ENCODE peak calls at places on chromosomes 1 and 21, in ten cellular contexts. Z is endothelial cell; X is fibroblast of lung; Q is PC-9; I is CD4-positive, alpha-beta T cell; B is stomach; M is heart left ventricle; S is suprapubic skin; E is HL-60; F is astrocyte of the spinal cord. K is an unnamed sample.

GRCh38 chr1:218336353-218336752 is 8.8 kb upstream of the TGFB2 start:
- DNase-seq in Q (no peak), F (peak), E (no peak), X (peak), Z (no peak), I (no peak), B (no peak), S (no peak), M (no peak), K (no peak)

GRCh38 chr1:31702836-31703404 is 897 bp downstream of the COL16A1 start:
- DNase-seq in I (no peak), F (no peak), E (no peak), M (no peak), S (no peak), Q (no peak), B (no peak), X (peak), Z (no peak), K (no peak)

GRCh38 chr1:75136921-75137641 is 2.9 kb downstream of the LHX8 start:
- DNase-seq in Q (no peak), B (no peak), E (no peak), I (no peak), Z (no peak), F (no peak), M (no peak), X (peak), S (no peak), K (no peak)

GRCh38 chr1:179082308-179083030 is 599 bp downstream of the TOR3A start:
- DNase-seq in E (no peak), F (peak), M (no peak), Q (peak), B (peak), S (no peak), Z (peak), X (no peak), I (peak), K (peak)

GRCh38 chr1:160050619-160051018 is 18.8 kb upstream of the PIGM start:
- DNase-seq in F (no peak), X (no peak), B (no peak), E (no peak), M (no peak), Q (no peak), I (no peak), S (no peak), Z (no peak), K (no peak)

GRCh38 chr1:179877586-179878265 is at the start of gene TOR1AIP2:
- DNase-seq in S (peak), F (peak), Q (peak), M (peak), B (peak), E (peak), I (peak), X (peak), Z (peak), K (peak)

GRCh38 chr1:8358241-8358896 is 40.5 kb downstream of the SLC45A1 start:
- DNase-seq in M (peak), Q (no peak), E (no peak), I (no peak), Z (no peak), S (no peak), F (no peak), X (no peak), B (no peak), K (no peak)

GRCh38 chr1:36425791-36426190 is 24.5 kb downstream of the OSCP1 start:
- DNase-seq in Z (no peak), M (no peak), S (no peak), X (no peak), B (no peak), E (no peak), Q (peak), I (no peak), F (no peak), K (no peak)

GRCh38 chr1:6547301-6547700 is 7.0 kb downstream of the NOL9 start:
- DNase-seq in F (peak), Z (no peak), E (no peak), B (no peak), I (no peak), X (peak), M (peak), S (no peak), Q (no peak), K (no peak)

GRCh38 chr1:211469938-211470529 is 21.9 kb downstream of the RD3 start:
- DNase-seq in F (peak), S (peak), M (peak), I (peak), B (peak), E (no peak), Q (peak), Z (peak), X (peak), K (peak)

GRCh38 chr1:246679211-246680177 is 44.7 kb upstream of the SCCPDH start:
- DNase-seq in Z (no peak), Q (no peak), E (no peak), X (no peak), S (no peak), B (no peak), M (no peak), F (no peak), I (no peak), K (no peak)

GRCh38 chr1:244833734-244834595 is 1.5 kb upstream of the COX20 start:
- DNase-seq in M (peak), Q (peak), F (peak), X (peak), S (no peak), B (peak), Z (peak), E (peak), I (peak), K (peak)

GRCh38 chr1:17831619-17832018 is 76.5 kb downstream of the ACTL8 start:
- DNase-seq in B (no peak), Q (peak), I (no peak), E (no peak), M (no peak), X (peak), F (peak), Z (peak), S (peak), K (peak)

GRCh38 chr1:151408891-151409290 is 9.5 kb downstream of the PSMB4 start:
- DNase-seq in F (no peak), B (no peak), E (no peak), I (no peak), S (no peak), M (no peak), Q (no peak), Z (no peak), X (peak), K (no peak)

GRCh38 chr21:35399706-35400105 is 350.6 kb upstream of the RUNX1 start:
- DNase-seq in Z (no peak), B (no peak), E (no peak), F (no peak), Q (no peak), I (no peak), S (no peak), M (no peak), X (no peak), K (no peak)

GRCh38 chr1:236744533-236744932 is 50.6 kb upstream of the MTR start:
- DNase-seq in Q (no peak), F (no peak), E (no peak), S (no peak), M (no peak), B (no peak), Z (no peak), I (no peak), X (no peak), K (no peak)

GRCh38 chr1:229209816-229210215 is 61.1 kb upstream of the RAB4A start:
- DNase-seq in Q (no peak), F (peak), I (no peak), M (no peak), E (no peak), B (no peak), X (peak), Z (no peak), S (no peak), K (no peak)

GRCh38 chr1:232575524-232576040 is 54.4 kb downstream of the SIPA1L2 start:
- DNase-seq in Z (no peak), Q (no peak), F (peak), X (peak), S (no peak), M (no peak), E (no peak), I (no peak), B (no peak), K (no peak)

GRCh38 chr1:105608713-105609112 is 1447.8 kb upstream of the PRMT6 start:
- DNase-seq in Z (no peak), I (no peak), E (no peak), B (no peak), M (no peak), X (no peak), F (no peak), S (no peak), Q (no peak), K (no peak)

GRCh38 chr1:2557146-2558029 is 1.2 kb downstream of the TNFRSF14 start:
- DNase-seq in F (no peak), I (no peak), S (no peak), B (peak), E (no peak), Q (no peak), X (no peak), M (no peak), Z (no peak), K (no peak)
- TF ChIP-seq CTCF in F (no peak), I (no peak), S (peak), B (no peak), E (no peak), Q (no peak), X (no peak), M (no peak), Z (no peak), K (peak)

GRCh38 chr21:32099812-32100416 is 178.9 kb downstream of the MIS18A start:
- DNase-seq in F (no peak), Q (no peak), B (no peak), E (no peak), M (no peak), I (no peak), X (no peak), S (no peak), Z (no peak), K (no peak)

GRCh38 chr21:32101206-32101763 is 177.6 kb downstream of the MIS18A start:
- DNase-seq in E (no peak), F (no peak), S (no peak), M (no peak), I (no peak), X (no peak), Z (no peak), Q (no peak), B (no peak), K (no peak)

GRCh38 chr21:32094792-32095191 is 184.1 kb downstream of the MIS18A start:
- DNase-seq in E (no peak), M (no peak), B (no peak), S (no peak), X (peak), Q (no peak), Z (no peak), I (no peak), F (no peak), K (peak)

GRCh38 chr21:32093758-32094463 is 184.9 kb downstream of the MIS18A start:
- DNase-seq in X (no peak), Z (no peak), E (no peak), F (no peak), Q (no peak), B (no peak), I (no peak), S (no peak), M (no peak), K (no peak)

DNA sequence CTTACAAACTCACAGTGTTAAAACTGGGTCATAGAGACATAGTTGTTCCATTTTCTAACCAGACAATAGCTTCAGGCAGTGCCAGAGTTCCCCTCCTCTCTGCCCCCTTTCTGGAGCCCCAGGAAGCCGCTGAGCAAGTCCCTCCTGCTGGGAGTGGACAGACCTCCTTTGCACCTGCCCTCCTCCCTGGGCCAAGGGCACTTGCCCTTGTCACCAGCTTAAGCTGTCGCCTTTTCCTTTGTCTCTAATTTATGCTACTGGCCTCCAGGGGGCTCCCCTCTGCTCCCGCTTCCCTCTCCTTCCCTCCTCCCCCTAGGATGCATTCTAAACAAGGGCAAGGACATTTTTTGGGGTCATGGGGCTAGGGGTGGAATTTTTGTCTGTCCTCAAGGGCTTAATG is 182.4 kb downstream of the MIS18A start:
- DNase-seq in I (no peak), Z (peak), E (peak), M (no peak), F (no peak), S (no peak), Q (no peak), B (no peak), X (no peak), K (peak)
- TF ChIP-seq CTCF in I (no peak), Z (peak), E (peak), M (peak), F (peak), S (no peak), Q (no peak), B (no peak), X (peak), K (peak)

GRCh38 chr1:68570859-68571258 is 74.0 kb upstream of the DEPDC1 start:
- DNase-seq in S (no peak), X (no peak), B (no peak), I (no peak), E (no peak), Z (no peak), Q (no peak), F (no peak), M (no peak), K (no peak)
- TF ChIP-seq CTCF in S (no peak), X (no peak), B (no peak), I (no peak), E (no peak), Z (no peak), Q (peak), F (no peak), M (peak), K (no peak)

GRCh38 chr1:9749361-9749760 is 74.4 kb downstream of the CLSTN1 start:
- DNase-seq in Z (no peak), I (no peak), E (no peak), F (no peak), Q (no peak), B (no peak), X (no peak), M (no peak), S (no peak), K (no peak)

GRCh38 chr1:9751971-9752370 is 71.8 kb downstream of the CLSTN1 start:
- DNase-seq in E (no peak), Z (no peak), F (no peak), B (no peak), M (no peak), Q (no peak), I (no peak), X (no peak), S (no peak), K (no peak)

GRCh38 chr1:9758559-9759121 is 65.1 kb downstream of the CLSTN1 start:
- DNase-seq in B (no peak), S (no peak), M (no peak), F (no peak), Q (no peak), E (no peak), I (no peak), Z (no peak), X (no peak), K (no peak)

GRCh38 chr1:9755441-9755995 is 68.2 kb downstream of the CLSTN1 start:
- DNase-seq in Q (no peak), I (no peak), E (no peak), X (peak), Z (no peak), M (no peak), B (no peak), F (no peak), S (no peak), K (no peak)

DNA sequence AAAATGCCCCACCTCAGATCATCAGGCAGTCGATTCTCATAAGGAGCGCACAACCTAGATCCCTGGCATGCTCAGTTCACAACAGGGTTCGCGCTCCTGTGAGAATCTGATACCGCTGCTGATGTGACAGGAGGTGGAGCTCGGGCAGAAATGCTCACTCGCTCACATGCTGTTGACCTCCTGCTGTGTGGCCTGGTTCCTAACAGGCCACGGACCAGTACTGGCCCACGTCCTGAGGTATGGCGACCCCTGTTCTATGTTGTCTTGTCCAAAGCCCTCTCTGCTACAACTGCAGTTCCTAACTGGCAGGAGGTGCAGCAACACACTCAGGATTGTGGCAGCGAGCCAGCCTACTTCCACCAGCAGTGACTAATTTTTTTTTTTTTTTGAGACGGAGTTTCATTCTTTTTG is 70.6 kb downstream of the CLSTN1 start:
- DNase-seq in B (no peak), E (no peak), X (peak), M (no peak), S (no peak), Z (no peak), F (peak), I (no peak), Q (no peak), K (no peak)
- TF ChIP-seq CTCF in B (no peak), E (no peak), X (no peak), M (no peak), S (no peak), Z (no peak), F (no peak), I (no peak), Q (no peak), K (no peak)

GRCh38 chr1:68188060-68188538 is 44.2 kb downstream of the WLS start:
- DNase-seq in X (no peak), F (peak), Z (no peak), I (no peak), B (no peak), E (peak), Q (no peak), M (no peak), S (no peak), K (no peak)

GRCh38 chr1:68185743-68186142 is 46.6 kb downstream of the WLS start:
- DNase-seq in Q (peak), S (no peak), X (peak), B (no peak), I (no peak), M (no peak), E (no peak), F (no peak), Z (no peak), K (no peak)

GRCh38 chr1:68181165-68181556 is 51.2 kb downstream of the WLS start:
- DNase-seq in E (no peak), F (no peak), M (no peak), B (no peak), S (no peak), I (no peak), Q (no peak), Z (no peak), X (no peak), K (no peak)

GRCh38 chr1:68180441-68181164 is 51.7 kb downstream of the WLS start:
- DNase-seq in B (no peak), M (no peak), Z (no peak), E (no peak), F (no peak), I (no peak), Q (no peak), S (no peak), X (no peak), K (no peak)

DNA sequence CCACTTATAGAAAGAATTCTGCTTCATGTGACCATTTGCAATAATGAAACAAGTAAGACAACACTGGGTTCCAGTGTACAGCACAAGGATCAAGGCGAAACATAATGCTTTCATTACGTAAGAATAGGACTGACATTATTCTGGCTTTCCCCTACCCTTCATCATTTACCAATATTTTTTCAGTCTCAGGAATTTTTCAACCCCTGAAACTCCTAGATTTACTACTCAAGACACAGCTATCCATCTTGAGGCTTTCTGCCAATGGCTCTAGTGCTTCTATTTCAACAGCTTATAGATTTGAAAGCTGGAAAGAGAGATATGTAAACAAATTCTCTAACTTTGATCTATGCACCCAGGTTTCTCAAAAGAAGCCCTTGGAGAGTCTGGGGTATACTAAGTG is 48.4 kb downstream of the WLS start:
- DNase-seq in E (no peak), Z (no peak), S (no peak), F (no peak), X (no peak), M (no peak), B (no peak), Q (no peak), I (no peak), K (no peak)
- TF ChIP-seq CTCF in E (no peak), Z (no peak), S (no peak), F (no peak), X (no peak), M (no peak), B (no peak), Q (no peak), I (no peak), K (no peak)

GRCh38 chr1:198346178-198346577 is 189.4 kb downstream of the NEK7 start:
- DNase-seq in S (no peak), E (no peak), F (no peak), I (no peak), M (no peak), Z (no peak), Q (no peak), X (no peak), B (no peak), K (no peak)
- TF ChIP-seq CTCF in S (no peak), E (no peak), F (no peak), I (no peak), M (no peak), Z (no peak), Q (no peak), X (no peak), B (no peak), K (no peak)